ENCODE peak calls at places on chromosome 5, in seven cellular contexts. D is transverse colon, A is foreskin fibroblast, R is BJ, J is psoas muscle, P is GM12878, E is GM12865. N is an unnamed sample.

GRCh38 chr5:172801184-172801671 is 30.2 kb upstream of the DUSP1 start:
- DNase-seq in D (no peak), A (peak; percentile 93), R (peak; percentile 94), J (no peak), P (no peak), E (no peak), N (peak; percentile 95)

GRCh38 chr5:31886206-31886605 is 247.3 kb downstream of the PDZD2 start:
- DNase-seq in D (no peak), A (no peak), R (no peak), J (no peak), P (no peak), E (no peak), N (no peak)

GRCh38 chr5:58974083-58974482 is 391.2 kb downstream of the RAB3C start:
- DNase-seq in D (no peak), A (no peak), R (peak; percentile 5), J (no peak), P (no peak), E (no peak), N (no peak)

GRCh38 chr5:103254921-103255320 is 3.6 kb upstream of the MACIR start:
- DNase-seq in D (no peak), A (no peak), R (no peak), J (no peak), P (no peak), E (no peak), N (peak; percentile 30)

GRCh38 chr5:6525910-6526309 is 77.3 kb downstream of the UBE2QL1 start:
- DNase-seq in D (no peak), A (no peak), R (no peak), J (no peak), P (no peak), E (peak; percentile 50), N (peak; percentile 9)

GRCh38 chr5:118611332-118611945 is 376.9 kb downstream of the DTWD2 start:
- DNase-seq in D (peak; percentile 9), A (peak; percentile 69), R (no peak), J (no peak), P (no peak), E (peak; percentile 55), N (peak; percentile 47)

GRCh38 chr5:81755320-81755719 is 4.4 kb upstream of the SSBP2 start:
- DNase-seq in D (peak; percentile 22), A (peak; percentile 88), R (peak; percentile 69), J (peak; percentile 43), P (no peak), E (no peak), N (peak; percentile 92)

GRCh38 chr5:104942735-104943134 is 1380.1 kb upstream of the NUDT12 start:
- DNase-seq in D (no peak), A (no peak), R (no peak), J (no peak), P (no peak), E (no peak), N (no peak)

GRCh38 chr5:145101246-145101645 is 733.9 kb downstream of the PRELID2 start:
- DNase-seq in D (no peak), A (no peak), R (no peak), J (no peak), P (no peak), E (peak; percentile 8), N (no peak)

GRCh38 chr5:13218518-13218917 is 726.0 kb downstream of the DNAH5 start:
- DNase-seq in D (no peak), A (no peak), R (no peak), J (no peak), P (no peak), E (peak; percentile 2), N (no peak)

GRCh38 chr5:83487155-83487554 is 15.6 kb downstream of the VCAN start:
- DNase-seq in D (no peak), A (no peak), R (no peak), J (no peak), P (no peak), E (no peak), N (peak; percentile 51)

GRCh38 chr5:14720236-14720923 is 55.9 kb downstream of the OTULIN start:
- DNase-seq in D (no peak), A (peak; percentile 69), R (no peak), J (no peak), P (no peak), E (no peak), N (peak; percentile 62)

GRCh38 chr5:149418910-149419531 is 39.9 kb upstream of the IL17B start:
- DNase-seq in D (no peak), A (no peak), R (no peak), J (no peak), P (no peak), E (no peak), N (no peak)

GRCh38 chr5:54593809-54594208 is 76.2 kb downstream of the SNX18 start:
- DNase-seq in D (no peak), A (no peak), R (no peak), J (no peak), P (no peak), E (no peak), N (no peak)

GRCh38 chr5:93208156-93208895 is 372.7 kb downstream of the NR2F1-AS1 start:
- DNase-seq in D (no peak), A (peak; percentile 29), R (peak; percentile 74), J (no peak), P (no peak), E (no peak), N (peak; percentile 92)

GRCh38 chr5:167759411-167759821 is 532.0 kb upstream of the WWC1 start:
- DNase-seq in D (no peak), A (no peak), R (no peak), J (no peak), P (no peak), E (no peak), N (peak; percentile 88)

GRCh38 chr5:180080670-180081280 is 9.2 kb upstream of the RNF130 start:
- DNase-seq in D (no peak), A (no peak), R (no peak), J (no peak), P (no peak), E (no peak), N (no peak)

GRCh38 chr5:132308701-132309100 is 14.5 kb downstream of the SLC22A4 start:
- DNase-seq in D (no peak), A (no peak), R (no peak), J (no peak), P (no peak), E (no peak), N (no peak)

GRCh38 chr5:151139646-151140045 is 17.9 kb downstream of the ANXA6 start:
- DNase-seq in D (no peak), A (no peak), R (no peak), J (no peak), P (no peak), E (no peak), N (no peak)

GRCh38 chr5:93790401-93790800 is 49.0 kb upstream of the POU5F2 start:
- DNase-seq in D (no peak), A (peak; percentile 62), R (no peak), J (no peak), P (no peak), E (no peak), N (peak; percentile 18)

GRCh38 chr5:129506092-129506491 is 46.0 kb downstream of the ADAMTS19 start:
- DNase-seq in D (no peak), A (peak; percentile 84), R (peak; percentile 14), J (no peak), P (no peak), E (no peak), N (no peak)

GRCh38 chr5:143051244-143052058 is 281.3 kb downstream of the ARHGAP26 start:
- DNase-seq in D (no peak), A (peak; percentile 90), R (peak; percentile 78), J (no peak), P (no peak), E (peak; percentile 62), N (peak; percentile 92)

GRCh38 chr5:177478711-177479646 is 5.5 kb upstream of the DBN1 start:
- DNase-seq in D (peak; percentile 69), A (peak; percentile 79), R (no peak), J (peak; percentile 86), P (no peak), E (no peak), N (peak; percentile 70)

GRCh38 chr5:29161399-29161798 is 2032.1 kb upstream of the CDH6 start:
- DNase-seq in D (no peak), A (no peak), R (no peak), J (no peak), P (no peak), E (no peak), N (no peak)

GRCh38 chr5:151179489-151179840 is 21.9 kb upstream of the ANXA6 start:
- DNase-seq in D (no peak), A (no peak), R (no peak), J (no peak), P (no peak), E (no peak), N (no peak)

GRCh38 chr5:141691867-141692532 is 10.0 kb upstream of the ARAP3 start:
- DNase-seq in D (peak; percentile 91), A (peak; percentile 90), R (peak; percentile 15), J (peak; percentile 84), P (no peak), E (peak; percentile 81), N (peak; percentile 63)

GRCh38 chr5:129749101-129749500 is 1.2 kb downstream of the MINAR2 start:
- DNase-seq in D (no peak), A (peak; percentile 40), R (no peak), J (no peak), P (no peak), E (no peak), N (no peak)

GRCh38 chr5:34976347-34976746 is 47.0 kb downstream of the DNAJC21 start:
- DNase-seq in D (no peak), A (no peak), R (no peak), J (no peak), P (no peak), E (no peak), N (no peak)

GRCh38 chr5:54492196-54492595 is 25.4 kb upstream of the SNX18 start:
- DNase-seq in D (no peak), A (peak; percentile 38), R (no peak), J (no peak), P (no peak), E (no peak), N (peak; percentile 32)

GRCh38 chr5:144332265-144332664 is 161.6 kb downstream of the KCTD16 start:
- DNase-seq in D (no peak), A (peak; percentile 2), R (no peak), J (no peak), P (no peak), E (no peak), N (no peak)

GRCh38 chr5:157269165-157269671 is 3.3 kb downstream of the CYFIP2 start:
- DNase-seq in D (no peak), A (no peak), R (no peak), J (no peak), P (no peak), E (peak; percentile 32), N (no peak)
- H3K4me3 ChIP-seq in D (no peak overlapping the region), A (no peak overlapping the region), R (no peak overlapping the region), J (no peak overlapping the region), P (peak overlapping the region; percentile 59), E (no peak overlapping the region), N (no peak overlapping the region)

GRCh38 chr5:77630246-77631165 is 8.0 kb downstream of the OTP start:
- DNase-seq in D (peak; percentile 64), A (peak; percentile 57), R (no peak), J (peak; percentile 38), P (no peak), E (peak; percentile 96), N (peak; percentile 12)
- TF ChIP-seq CTCF in D (peak; percentile 11), A (no peak), R (peak; percentile 27), J (peak; percentile 25), P (peak; percentile 57), E (peak; percentile 46), N (no peak)

GRCh38 chr5:17305964-17306725 is 88.7 kb downstream of the BASP1 start:
- DNase-seq in D (peak; percentile 51), A (peak; percentile 88), R (peak; percentile 77), J (no peak), P (no peak), E (no peak), N (peak; percentile 77)
- H3K4me3 ChIP-seq in D (no peak overlapping the region), A (no peak overlapping the region), R (no peak overlapping the region), J (no peak overlapping the region), P (no peak overlapping the region), E (no peak overlapping the region), N (no peak overlapping the region)

GRCh38 chr5:153594785-153595184 is 104.3 kb downstream of the GRIA1 start:
- DNase-seq in D (no peak), A (no peak), R (no peak), J (no peak), P (no peak), E (no peak), N (no peak)
- TF ChIP-seq CTCF in D (no peak), A (no peak), R (no peak), J (no peak), P (no peak), E (no peak), N (no peak)

N was measured in AG10803.